ENCODE peak calls at places on chromosomes 12 and 14, in six cellular contexts. A is IMR-90, G is endothelial cell of umbilical vein, O is bronchial epithelial cell, W is left ventricle myocardium inferior, X is GM12864. H is an unnamed sample.

GRCh38 chr12:24427776-24428175 is 478.3 kb upstream of the SOX5 start:
- DNase-seq in X (no peak), W (no peak), A (no peak), G (no peak), O (no peak), H (no peak)

GRCh38 chr14:50875359-50876090 is 3.7 kb downstream of the ABHD12B start:
- DNase-seq in X (peak; percentile 12), W (no peak), O (no peak), G (no peak), A (peak; percentile 54), H (peak; percentile 38)

GRCh38 chr12:49014547-49014946 is 4.0 kb downstream of the PRKAG1 start:
- DNase-seq in X (no peak), G (no peak), O (peak; percentile 23), A (peak; percentile 55), W (no peak), H (peak; percentile 61)

GRCh38 chr12:29744365-29744764 is 39.4 kb downstream of the TMTC1 start:
- DNase-seq in X (no peak), W (no peak), A (peak; percentile 23), O (no peak), G (no peak), H (peak; percentile 35)

GRCh38 chr12:108312885-108313203 is 26.3 kb downstream of the CMKLR1 start:
- DNase-seq in A (no peak), G (peak; percentile 69), O (no peak), W (peak; percentile 74), X (no peak), H (no peak)

GRCh38 chr14:50061664-50062437 is 54.5 kb downstream of the VCPKMT start:
- DNase-seq in X (peak; percentile 84), G (peak; percentile 58), O (peak; percentile 49), W (no peak), A (peak; percentile 56), H (peak; percentile 47)

GRCh38 chr14:97379091-97379531 is 581.9 kb downstream of the VRK1 start:
- DNase-seq in X (no peak), G (no peak), A (no peak), W (no peak), O (no peak), H (no peak)

GRCh38 chr14:28565345-28565744 is 201.2 kb upstream of the FOXG1 start:
- DNase-seq in G (no peak), A (no peak), X (no peak), W (no peak), O (peak; percentile 71), H (no peak)

GRCh38 chr14:61704554-61704953 is 9.2 kb downstream of the HIF1A start:
- DNase-seq in G (no peak), W (no peak), A (no peak), O (no peak), X (no peak), H (no peak)

GRCh38 chr12:23132357-23132756 is 507.4 kb downstream of the ETNK1 start:
- DNase-seq in O (no peak), X (no peak), G (no peak), A (no peak), W (no peak), H (no peak)

GRCh38 chr12:6771091-6771495 is 1.2 kb upstream of the LAG3 start:
- DNase-seq in O (no peak), X (no peak), W (no peak), A (no peak), G (peak; percentile 69), H (peak; percentile 41)

DNA sequence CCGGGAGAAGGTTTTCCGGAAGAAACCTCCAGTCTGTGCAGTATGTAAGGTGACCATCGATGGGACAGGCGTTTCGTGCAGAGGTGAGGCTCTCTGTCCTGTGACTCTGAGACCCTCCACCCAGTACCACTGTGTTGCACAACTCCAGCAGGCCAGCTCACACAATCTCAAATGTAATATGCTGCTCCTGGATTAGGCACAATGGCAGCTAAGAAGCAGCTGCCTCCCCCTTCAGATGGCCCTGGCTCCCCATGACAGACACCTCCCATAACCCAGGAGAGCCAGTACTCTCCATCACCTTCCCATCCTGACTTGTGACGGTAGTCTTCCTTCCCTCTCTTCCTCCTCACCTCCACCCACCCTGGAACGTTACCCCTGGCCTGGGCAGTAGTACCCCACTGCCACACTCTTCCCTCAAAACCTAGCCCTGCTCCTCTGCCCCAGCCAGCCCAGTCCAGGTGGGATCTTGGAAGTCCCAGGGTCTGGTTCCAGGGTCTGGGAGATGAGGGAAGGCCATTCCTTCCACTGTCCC is 2.1 kb downstream of the TNS2 start:
- DNase-seq in O (no peak), A (no peak), G (no peak), X (no peak), W (no peak), H (no peak)
- H3K4me3 ChIP-seq in O (no peak overlapping the region), A (no peak overlapping the region), G (peak overlapping the region; percentile 68), X (no peak overlapping the region), W (peak overlapping the region; percentile 87), H (peak overlapping the region; percentile 88)

GRCh38 chr12:105831372-105831771 is 307.4 kb downstream of the NUAK1 start:
- DNase-seq in W (no peak), G (no peak), X (no peak), O (no peak), A (no peak), H (no peak)
- TF ChIP-seq CTCF in W (no peak), G (no peak), X (no peak), O (no peak), A (no peak), H (no peak)

GRCh38 chr12:109452489-109452888 is 24.6 kb downstream of the KCTD10 start:
- DNase-seq in A (no peak), O (no peak), X (no peak), G (no peak), W (no peak), H (no peak)
- H3K4me3 ChIP-seq in A (no peak overlapping the region), O (no peak overlapping the region), X (no peak overlapping the region), G (no peak overlapping the region), W (no peak overlapping the region), H (no peak overlapping the region)

GRCh38 chr14:102939820-102940561 is 17.5 kb downstream of the AMN start:
- DNase-seq in G (no peak), X (no peak), O (peak; percentile 20), A (no peak), W (no peak), H (no peak)
- TF ChIP-seq CTCF in G (no peak), X (no peak), O (no peak), A (no peak), W (no peak), H (no peak)

DNA sequence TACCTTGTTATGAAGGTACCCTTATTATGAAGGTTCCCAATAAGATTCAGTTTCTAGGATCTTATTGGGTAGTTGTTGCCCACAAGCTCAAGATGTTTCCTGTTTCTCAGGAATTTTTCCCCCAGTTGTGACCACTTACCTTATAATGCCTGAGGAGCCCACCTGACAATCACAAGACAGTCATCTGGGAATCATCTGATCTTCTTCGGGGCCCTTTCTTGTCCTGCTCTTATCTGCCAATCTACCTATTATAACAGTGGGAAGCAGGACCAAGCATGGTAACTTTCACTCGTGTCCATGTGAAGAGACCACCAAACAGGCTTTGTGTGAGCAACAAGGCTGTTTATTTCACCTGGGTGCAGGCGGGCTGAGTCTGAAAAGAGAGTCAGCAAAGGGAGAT is 825.5 kb downstream of the BCL11B start:
- DNase-seq in W (no peak), A (no peak), X (no peak), G (no peak), O (no peak), H (no peak)
- H3K4me3 ChIP-seq in W (no peak overlapping the region), A (no peak overlapping the region), X (no peak overlapping the region), G (no peak overlapping the region), O (no peak overlapping the region), H (no peak overlapping the region)

GRCh38 chr14:95679995-95680735 is 6.1 kb upstream of the TCL1B start:
- DNase-seq in G (no peak), A (no peak), O (no peak), X (no peak), W (no peak), H (no peak)
- TF ChIP-seq CTCF in G (no peak), A (no peak), O (no peak), X (peak; percentile 39), W (no peak), H (no peak)

DNA sequence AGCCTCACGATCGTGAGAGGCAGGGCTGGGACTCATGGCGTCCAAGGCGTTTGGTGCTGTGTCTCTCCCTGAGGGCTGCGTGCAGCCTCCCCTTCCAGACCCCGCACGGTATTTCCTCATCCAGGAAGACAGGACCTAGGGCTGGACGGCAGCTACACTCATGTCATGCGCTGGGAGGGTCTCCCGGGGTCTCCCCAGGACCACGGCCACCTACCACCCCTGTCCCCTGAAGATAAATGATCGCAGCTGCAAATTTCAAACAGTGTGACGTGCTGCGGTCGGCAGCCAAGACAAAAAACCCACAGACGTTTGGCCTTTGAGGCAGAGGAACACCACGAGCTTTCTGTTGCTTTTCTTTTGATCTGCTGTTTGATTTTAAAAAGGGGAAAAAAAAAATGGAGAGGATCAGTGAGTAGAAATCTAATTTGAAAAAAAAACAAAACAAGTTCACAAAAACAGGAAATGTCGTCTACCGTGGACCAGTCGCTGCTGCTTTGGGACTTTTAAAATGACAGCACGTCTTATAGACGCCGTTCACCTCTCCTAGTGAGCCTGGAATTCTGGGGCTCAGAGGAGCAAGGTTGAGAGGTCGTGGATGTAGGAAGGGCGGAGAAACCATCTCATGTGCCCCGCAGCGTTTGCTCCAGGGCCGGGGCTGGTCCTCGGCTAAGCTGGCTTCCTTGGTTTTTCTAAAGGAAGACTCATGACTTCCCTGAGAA is 237.6 kb downstream of the SLC41A2 start:
- DNase-seq in A (peak; percentile 47), X (no peak), O (no peak), G (peak; percentile 44), W (no peak), H (peak; percentile 63)
- H3K4me3 ChIP-seq in A (no peak overlapping the region), X (no peak overlapping the region), O (no peak overlapping the region), G (no peak overlapping the region), W (peak overlapping the region; percentile 56), H (peak overlapping the region; percentile 1)

DNA sequence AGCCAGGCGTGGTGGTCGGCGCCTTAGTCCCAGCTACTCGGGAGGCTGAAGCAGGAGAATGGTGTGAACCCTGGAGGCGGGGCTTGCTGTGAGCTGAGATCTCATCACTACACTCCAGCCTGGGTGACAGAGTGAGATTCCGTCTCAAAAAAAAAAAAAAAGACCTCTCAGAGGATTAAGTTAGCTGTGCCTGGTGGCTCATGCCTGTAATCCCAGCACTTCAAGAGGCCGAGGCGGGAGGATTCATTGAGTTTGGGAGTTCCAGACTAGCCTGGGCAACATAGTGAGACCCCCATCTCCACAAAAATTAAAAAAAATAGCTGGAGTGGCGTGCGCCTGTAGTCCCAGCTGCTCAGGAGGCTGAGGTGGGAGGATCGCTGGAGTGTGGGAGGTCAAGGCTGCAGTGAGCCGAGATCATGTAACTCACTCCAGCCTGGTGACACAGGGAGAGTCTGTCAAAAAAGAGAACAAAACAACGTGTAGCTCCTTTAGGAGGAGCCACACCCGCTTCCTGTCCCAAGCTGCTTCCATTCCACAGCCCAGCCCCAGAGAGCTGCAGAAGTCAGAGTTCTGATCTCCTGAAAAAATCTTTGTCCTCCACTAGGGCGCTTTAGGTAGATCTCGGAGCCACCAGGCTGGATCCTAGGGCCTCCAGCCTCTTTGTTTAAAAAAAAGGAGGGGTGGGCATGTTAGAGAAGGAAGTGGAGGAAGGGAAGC is 11.5 kb upstream of the ULK1 start:
- DNase-seq in X (no peak), O (no peak), G (no peak), A (no peak), W (no peak), H (no peak)
- TF ChIP-seq CTCF in X (no peak), O (no peak), G (no peak), A (no peak), W (no peak), H (no peak)

GRCh38 chr14:91872517-91873470 is 5.5 kb upstream of the TC2N start:
- DNase-seq in A (peak; percentile 83), G (peak; percentile 84), X (no peak), W (peak; percentile 72), O (peak; percentile 89), H (peak; percentile 78)
- H3K4me3 ChIP-seq in A (no peak overlapping the region), G (no peak overlapping the region), X (no peak overlapping the region), W (no peak overlapping the region), O (no peak overlapping the region), H (no peak overlapping the region)

H was measured in foreskin fibroblast.